ENCODE peak calls at places on chromosome 3, in seven cellular contexts. H is K562; C is aorta; K is LoVo; N is left lung; Y is stimulated activated CD8-positive, alpha-beta memory T cell treated with anti-CD3 and anti-CD28 coated beads, Interleukin-7, amount 100 ng/mL, for 1 hour; Z is neuronal stem cell. V is an unnamed sample.

GRCh38 chr3:76656531-76657070 is 383.3 kb upstream of the ROBO2 start:
- DNase-seq in H (no peak), C (no peak), K (no peak), N (no peak), Y (no peak), Z (no peak), V (no peak)

GRCh38 chr3:105385868-105386508 is 19.3 kb downstream of the ALCAM start:
- DNase-seq in H (no peak), C (no peak), K (no peak), N (no peak), Y (no peak), Z (no peak), V (no peak)

GRCh38 chr3:116614795-116615362 is 94.7 kb upstream of the TUSC7 start:
- DNase-seq in H (no peak), C (no peak), K (peak; percentile 16), N (no peak), Y (no peak), Z (no peak), V (peak; percentile 16)

GRCh38 chr3:89171681-89172080 is 64.3 kb downstream of the EPHA3 start:
- DNase-seq in H (no peak), C (no peak), K (no peak), N (no peak), Y (no peak), Z (no peak), V (no peak)

GRCh38 chr3:194877311-194878119 is 191.8 kb downstream of the FAM43A start:
- DNase-seq in H (no peak), C (no peak), K (no peak), N (no peak), Y (no peak), Z (no peak), V (no peak)

GRCh38 chr3:37671000-37671483 is 190.6 kb upstream of the CTDSPL start:
- DNase-seq in H (no peak), C (no peak), K (no peak), N (no peak), Y (no peak), Z (no peak), V (no peak)

GRCh38 chr3:142180761-142181362 is 31.5 kb upstream of the TFDP2 start:
- DNase-seq in H (peak; percentile 60), C (no peak), K (peak; percentile 6), N (no peak), Y (no peak), Z (peak; percentile 14), V (peak; percentile 26)

GRCh38 chr3:16817201-16817600 is 67.6 kb upstream of the PLCL2 start:
- DNase-seq in H (no peak), C (no peak), K (no peak), N (no peak), Y (no peak), Z (no peak), V (no peak)

GRCh38 chr3:56795807-56796185 is 6.0 kb downstream of the ARHGEF3 start:
- DNase-seq in H (no peak), C (no peak), K (no peak), N (no peak), Y (no peak), Z (no peak), V (no peak)

GRCh38 chr3:50971487-50971924 is 296.8 kb downstream of the DOCK3 start:
- DNase-seq in H (peak; percentile 42), C (no peak), K (peak; percentile 75), N (no peak), Y (peak; percentile 15), Z (peak; percentile 23), V (peak; percentile 68)

GRCh38 chr3:195583831-195584542 is at the start of gene APOD:
- DNase-seq in H (peak; percentile 49), C (no peak), K (peak; percentile 31), N (peak; percentile 48), Y (no peak), Z (no peak), V (peak; percentile 44)

GRCh38 chr3:150376001-150376848 is 31.9 kb upstream of the TSC22D2 start:
- DNase-seq in H (no peak), C (no peak), K (no peak), N (no peak), Y (no peak), Z (no peak), V (peak; percentile 40)

GRCh38 chr3:116667791-116668190 is 41.8 kb upstream of the TUSC7 start:
- DNase-seq in H (no peak), C (no peak), K (no peak), N (no peak), Y (no peak), Z (no peak), V (no peak)

GRCh38 chr3:71543371-71544016 is 40.0 kb downstream of the FOXP1 start:
- DNase-seq in H (no peak), C (no peak), K (no peak), N (no peak), Y (no peak), Z (no peak), V (no peak)

GRCh38 chr3:52277972-52278509 is 408 bp downstream of the WDR82 start:
- DNase-seq in H (peak; percentile 66), C (peak; percentile 90), K (no peak), N (no peak), Y (no peak), Z (no peak), V (peak; percentile 64)

GRCh38 chr3:184941408-184941807 is 129.4 kb downstream of the VPS8 start:
- DNase-seq in H (no peak), C (no peak), K (no peak), N (no peak), Y (no peak), Z (no peak), V (no peak)

GRCh38 chr3:64341355-64341754 is 116.1 kb upstream of the PRICKLE2 start:
- DNase-seq in H (no peak), C (no peak), K (no peak), N (no peak), Y (no peak), Z (no peak), V (no peak)